ENCODE peak calls at places on chromosomes 16 and 17, in seven cellular contexts. B is lung microvascular endothelial cell; F is stimulated activated CD8-positive, alpha-beta memory T cell treated with anti-CD3 and anti-CD28 coated beads, Interleukin-2, amount 100 ng/mL, for 1 hour; A is psoas muscle; G is AG09319; D is non-pigmented ciliary epithelial cell; E is mucosa of gallbladder. P is an unnamed sample.
A peak's percentile ranks its signal among the peaks of the same experiment; 100 is the strongest.

GRCh38 chr16:49127103-49127502 is 154.5 kb downstream of the CBLN1 start:
- DNase-seq in A (no peak), F (no peak), E (no peak), G (no peak), B (no peak), D (no peak), P (no peak)

GRCh38 chr16:27237229-27238015 is 31.1 kb downstream of the NSMCE1 start:
- DNase-seq in G (no peak), A (no peak), D (no peak), E (peak; percentile 41), B (peak; percentile 55), F (peak; percentile 50), P (peak; percentile 70)

GRCh38 chr16:13519871-13520270 is 400.1 kb upstream of the ERCC4 start:
- DNase-seq in F (no peak), B (no peak), A (no peak), G (no peak), D (no peak), E (no peak), P (no peak)

GRCh38 chr16:66315210-66315825 is 51.2 kb upstream of the CDH5 start:
- DNase-seq in E (peak; percentile 76), B (peak; percentile 75), G (peak; percentile 39), F (peak; percentile 13), D (peak; percentile 20), A (no peak), P (peak; percentile 14)

GRCh38 chr16:49876716-49877129 is 20.8 kb upstream of the ZNF423 start:
- DNase-seq in E (peak; percentile 38), B (peak; percentile 41), F (no peak), A (peak; percentile 84), G (no peak), D (no peak), P (no peak)

GRCh38 chr16:66705790-66706505 is 9.4 kb upstream of the CMTM4 start:
- DNase-seq in D (no peak), F (no peak), B (peak; percentile 44), A (peak; percentile 70), E (peak; percentile 43), G (no peak), P (no peak)

GRCh38 chr17:36142230-36142629 is 34.2 kb downstream of the TBC1D3B start:
- DNase-seq in D (no peak), E (no peak), B (no peak), F (no peak), A (no peak), G (no peak), P (no peak)

GRCh38 chr16:87715231-87715630 is 50.6 kb downstream of the KLHDC4 start:
- DNase-seq in F (no peak), D (no peak), G (no peak), B (no peak), E (no peak), A (no peak), P (no peak)

GRCh38 chr17:32684087-32684828 is 192.7 kb downstream of the MYO1D start:
- DNase-seq in E (no peak), D (no peak), B (no peak), A (no peak), G (no peak), F (no peak), P (no peak)

GRCh38 chr17:75032896-75033294 is 13.9 kb downstream of the ATP5PD start:
- DNase-seq in F (no peak), E (peak; percentile 30), G (no peak), D (no peak), A (no peak), B (peak; percentile 36), P (no peak)